ENCODE peak calls at places on chromosomes 12 and 14, in seven cellular contexts. One of them, this sample, is unnamed.

GRCh38 chr14:61462566-61463195 is 141.3 kb downstream of the PRKCH start:
- DNase-seq in left lung: no peak
- DNase-seq in putamen: no peak
- DNase-seq in dorsolateral prefrontal cortex: no peak
- DNase-seq in DMS153: no peak
- DNase-seq in endodermal cell: no peak
- DNase-seq in AG10803: peak; percentile 61
- DNase-seq in this sample: no peak

GRCh38 chr12:121872546-121873223 is 14.0 kb upstream of the HPD start:
- DNase-seq in left lung: peak; percentile 45
- DNase-seq in putamen: no peak
- DNase-seq in dorsolateral prefrontal cortex: peak; percentile 70
- DNase-seq in DMS153: peak; percentile 22
- DNase-seq in endodermal cell: no peak
- DNase-seq in AG10803: peak; percentile 94
- DNase-seq in this sample: no peak

GRCh38 chr12:50021071-50021470 is 4.2 kb downstream of the RACGAP1 start:
- DNase-seq in left lung: no peak
- DNase-seq in putamen: no peak
- DNase-seq in dorsolateral prefrontal cortex: no peak
- DNase-seq in DMS153: no peak
- DNase-seq in endodermal cell: peak; percentile 33
- DNase-seq in AG10803: no peak
- DNase-seq in this sample: no peak

GRCh38 chr14:71165121-71165574 is 257.9 kb downstream of the PCNX1 start:
- DNase-seq in left lung: no peak
- DNase-seq in putamen: peak; percentile 33
- DNase-seq in dorsolateral prefrontal cortex: no peak
- DNase-seq in DMS153: no peak
- DNase-seq in endodermal cell: no peak
- DNase-seq in AG10803: peak; percentile 34
- DNase-seq in this sample: no peak

GRCh38 chr14:28774764-28775738 is 8.5 kb downstream of the FOXG1 start:
- DNase-seq in left lung: no peak
- DNase-seq in putamen: no peak
- DNase-seq in dorsolateral prefrontal cortex: no peak
- DNase-seq in DMS153: peak; percentile 62
- DNase-seq in endodermal cell: no peak
- DNase-seq in AG10803: no peak
- DNase-seq in this sample: no peak

GRCh38 chr12:94942663-94943062 is 60.8 kb downstream of the NDUFA12 start:
- DNase-seq in left lung: no peak
- DNase-seq in putamen: no peak
- DNase-seq in dorsolateral prefrontal cortex: no peak
- DNase-seq in DMS153: no peak
- DNase-seq in endodermal cell: no peak
- DNase-seq in AG10803: no peak
- DNase-seq in this sample: no peak

GRCh38 chr12:49301759-49302158 is 6.8 kb downstream of the PRPH start:
- DNase-seq in left lung: no peak
- DNase-seq in putamen: no peak
- DNase-seq in dorsolateral prefrontal cortex: no peak
- DNase-seq in DMS153: no peak
- DNase-seq in endodermal cell: peak; percentile 67
- DNase-seq in AG10803: no peak
- DNase-seq in this sample: no peak

GRCh38 chr14:61103541-61104339 is 122.7 kb downstream of the SLC38A6 start:
- DNase-seq in left lung: peak; percentile 74
- DNase-seq in putamen: no peak
- DNase-seq in dorsolateral prefrontal cortex: no peak
- DNase-seq in DMS153: no peak
- DNase-seq in endodermal cell: peak; percentile 78
- DNase-seq in AG10803: peak; percentile 94
- DNase-seq in this sample: no peak

GRCh38 chr12:91078501-91078900 is 20.7 kb upstream of the KERA start:
- DNase-seq in left lung: no peak
- DNase-seq in putamen: no peak
- DNase-seq in dorsolateral prefrontal cortex: no peak
- DNase-seq in DMS153: no peak
- DNase-seq in endodermal cell: no peak
- DNase-seq in AG10803: no peak
- DNase-seq in this sample: no peak

GRCh38 chr12:113620437-113620976 is 148.8 kb upstream of the LHX5 start:
- DNase-seq in left lung: no peak
- DNase-seq in putamen: no peak
- DNase-seq in dorsolateral prefrontal cortex: no peak
- DNase-seq in DMS153: no peak
- DNase-seq in endodermal cell: no peak
- DNase-seq in AG10803: no peak
- DNase-seq in this sample: no peak

GRCh38 chr14:37598085-37598972 is 2.9 kb downstream of the TTC6 start:
- DNase-seq in left lung: peak; percentile 87
- DNase-seq in putamen: no peak
- DNase-seq in dorsolateral prefrontal cortex: no peak
- DNase-seq in DMS153: peak; percentile 56
- DNase-seq in endodermal cell: peak; percentile 69
- DNase-seq in AG10803: no peak
- DNase-seq in this sample: no peak

GRCh38 chr12:117540011-117540410 is 178.6 kb upstream of the NOS1 start:
- DNase-seq in left lung: no peak
- DNase-seq in putamen: no peak
- DNase-seq in dorsolateral prefrontal cortex: no peak
- DNase-seq in DMS153: no peak
- DNase-seq in endodermal cell: peak; percentile 86
- DNase-seq in AG10803: no peak
- DNase-seq in this sample: no peak

This sample was measured in tibial nerve.